ENCODE peak calls at places on chromosome 18, in five cellular contexts. J is small intestine, Y is A549, I is Karpas-422, V is colonic mucosa. T is an unnamed sample.

GRCh38 chr18:57209697-57210096 is 62.8 kb downstream of the BOD1L2 start:
- DNase-seq in J (peak), Y (no peak), I (no peak), V (no peak), T (no peak)

GRCh38 chr18:41128126-41128525 is 826.9 kb upstream of the PIK3C3 start:
- DNase-seq in J (no peak), Y (no peak), I (no peak), V (no peak), T (no peak)

GRCh38 chr18:22223263-22223960 is 54.0 kb downstream of the GATA6 start:
- DNase-seq in J (peak), Y (peak), I (no peak), V (peak), T (peak)

GRCh38 chr18:37481058-37481457 is 84.5 kb downstream of the CELF4 start:
- DNase-seq in J (no peak), Y (no peak), I (no peak), V (no peak), T (no peak)

GRCh38 chr18:80243204-80243603 is 4.1 kb downstream of the PARD6G start:
- DNase-seq in J (no peak), Y (no peak), I (no peak), V (no peak), T (no peak)

GRCh38 chr18:32771169-32771751 is 1.6 kb downstream of the KLHL14 start:
- DNase-seq in J (peak), Y (no peak), I (peak), V (peak), T (no peak)

GRCh38 chr18:69215151-69215550 is 185.5 kb upstream of the DOK6 start:
- DNase-seq in J (no peak), Y (no peak), I (no peak), V (no peak), T (no peak)

GRCh38 chr18:63149200-63149587 is 170.4 kb downstream of the BCL2 start:
- DNase-seq in J (no peak), Y (no peak), I (no peak), V (no peak), T (no peak)

GRCh38 chr18:39186008-39186407 is 1620.4 kb upstream of the CELF4 start:
- DNase-seq in J (no peak), Y (no peak), I (no peak), V (no peak), T (no peak)

GRCh38 chr18:41917199-41917598 is 37.8 kb upstream of the PIK3C3 start:
- DNase-seq in J (no peak), Y (no peak), I (no peak), V (no peak), T (peak)

GRCh38 chr18:78293940-78294401 is 685.6 kb upstream of the SALL3 start:
- DNase-seq in J (no peak), Y (no peak), I (no peak), V (no peak), T (no peak)

GRCh38 chr18:10682368-10682714 is 156.5 kb downstream of the NAPG start:
- DNase-seq in J (no peak), Y (peak), I (no peak), V (no peak), T (no peak)

GRCh38 chr18:6521804-6522418 is 107.2 kb upstream of the L3MBTL4 start:
- DNase-seq in J (peak), Y (peak), I (peak), V (peak), T (no peak)

GRCh38 chr18:22344908-22345670 is 72.6 kb downstream of the CTAGE1 start:
- DNase-seq in J (peak), Y (no peak), I (no peak), V (peak), T (no peak)

GRCh38 chr18:49813071-49813320 is 337 bp downstream of the ACAA2 start:
- DNase-seq in J (peak), Y (peak), I (no peak), V (peak), T (no peak)

GRCh38 chr18:12703714-12704113 is 872 bp downstream of the PSMG2 start:
- DNase-seq in J (no peak), Y (peak), I (peak), V (no peak), T (peak)

GRCh38 chr18:37322497-37323035 is 243.0 kb downstream of the CELF4 start:
- DNase-seq in J (no peak), Y (peak), I (peak), V (peak), T (no peak)

GRCh38 chr18:10398571-10398970 is 55.9 kb upstream of the APCDD1 start:
- DNase-seq in J (no peak), Y (no peak), I (no peak), V (no peak), T (no peak)

GRCh38 chr18:58536534-58537271 is 92.2 kb downstream of the ALPK2 start:
- DNase-seq in J (no peak), Y (no peak), I (peak), V (no peak), T (no peak)

GRCh38 chr18:9987355-9987754 is 73.5 kb downstream of the VAPA start:
- DNase-seq in J (no peak), Y (no peak), I (no peak), V (no peak), T (no peak)

GRCh38 chr18:61984293-61984692 is 91.5 kb upstream of the RNF152 start:
- DNase-seq in J (no peak), Y (no peak), I (no peak), V (no peak), T (no peak)

GRCh38 chr18:8706981-8707940 is 1.9 kb downstream of the MTCL1 start:
- DNase-seq in J (peak), Y (peak), I (peak), V (no peak), T (no peak)

GRCh38 chr18:64799378-64799777 is 650.5 kb upstream of the LINC00305 start:
- DNase-seq in J (no peak), Y (no peak), I (no peak), V (no peak), T (no peak)

GRCh38 chr18:6396276-6396675 is 18.4 kb downstream of the L3MBTL4 start:
- DNase-seq in J (no peak), Y (no peak), I (no peak), V (no peak), T (no peak)

GRCh38 chr18:41025666-41026065 is 929.4 kb upstream of the PIK3C3 start:
- DNase-seq in J (no peak), Y (no peak), I (peak), V (no peak), T (no peak)

GRCh38 chr18:3216987-3217386 is 2.8 kb downstream of the MYOM1 start:
- DNase-seq in J (peak), Y (no peak), I (no peak), V (no peak), T (no peak)
- H3K4me3 ChIP-seq in J (no peak), Y (no peak), I (no peak), V (no peak), T (no peak)

GRCh38 chr18:60235164-60235563 is 137.4 kb downstream of the MC4R start:
- DNase-seq in J (no peak), Y (no peak), I (no peak), V (no peak), T (no peak)
- H3K4me3 ChIP-seq in J (no peak), Y (no peak), I (no peak), V (no peak), T (no peak)

DNA sequence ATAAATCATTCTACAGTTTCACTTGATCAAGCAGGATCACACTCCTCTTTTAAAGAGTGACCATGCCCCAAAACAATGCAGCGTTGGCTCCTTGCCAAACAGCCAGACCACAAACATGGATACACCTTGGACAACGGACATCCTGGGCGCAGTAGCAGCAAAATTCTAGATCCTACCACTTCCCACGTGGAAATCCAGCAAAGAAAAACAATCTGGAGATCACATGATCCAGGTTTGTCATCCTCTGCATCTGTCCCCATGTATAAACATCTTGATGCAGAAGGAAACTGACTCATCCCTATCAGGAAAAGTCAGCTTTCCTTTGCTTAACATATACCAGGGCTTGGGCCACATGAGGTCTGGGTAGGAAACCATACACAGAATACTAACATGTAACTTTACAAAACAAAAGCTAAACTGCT is 53.1 kb downstream of the ZNF521 start:
- DNase-seq in J (no peak), Y (no peak), I (no peak), V (no peak), T (peak)
- H3K4me3 ChIP-seq in J (no peak), Y (no peak), I (no peak), V (no peak), T (no peak)

DNA sequence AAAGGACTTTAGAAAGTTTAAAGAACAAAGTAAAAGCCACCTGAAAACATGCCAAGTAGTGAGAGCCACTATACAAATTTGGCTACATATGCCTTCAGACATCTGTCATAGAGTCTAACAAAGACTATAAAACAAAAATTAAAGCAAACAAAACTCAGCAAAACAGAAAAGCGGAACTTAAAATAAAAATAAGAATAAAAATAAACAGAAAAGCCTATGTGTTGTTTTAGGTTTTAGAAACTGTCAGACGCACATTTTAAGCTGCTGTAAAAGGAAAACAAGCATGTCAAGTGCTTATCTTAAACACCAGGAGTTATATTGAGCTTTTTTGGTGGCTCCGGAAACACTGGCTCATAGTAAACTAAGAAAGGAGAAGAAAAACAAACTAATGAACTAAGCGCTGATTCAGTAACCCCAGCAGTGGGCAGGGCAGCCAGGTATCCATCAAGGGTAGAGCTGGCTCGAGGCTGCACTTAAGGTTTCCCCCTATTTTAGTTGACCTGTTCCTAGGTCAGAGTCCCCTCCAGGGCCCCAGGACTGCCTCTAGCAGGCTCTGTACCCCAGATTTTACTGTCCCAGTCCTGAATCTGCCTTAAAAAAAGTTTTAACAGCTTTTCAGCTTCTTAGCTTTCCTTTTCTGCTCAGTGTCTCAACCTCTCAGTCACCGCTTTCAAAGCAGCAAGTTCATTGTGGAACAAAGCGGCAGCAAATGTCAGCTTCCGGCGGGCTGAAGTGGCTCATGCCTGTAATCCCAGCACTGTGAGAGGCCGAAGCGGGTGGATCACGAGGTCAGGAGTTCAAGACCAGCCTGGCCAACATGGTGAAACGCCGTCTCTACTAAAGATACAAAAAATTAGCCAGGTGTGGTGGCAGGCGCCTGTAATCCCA is 15.3 kb upstream of the RMC1 start:
- DNase-seq in J (no peak), Y (no peak), I (no peak), V (peak), T (no peak)
- H3K4me3 ChIP-seq in J (no peak), Y (no peak), I (no peak), V (peak), T (no peak)

DNA sequence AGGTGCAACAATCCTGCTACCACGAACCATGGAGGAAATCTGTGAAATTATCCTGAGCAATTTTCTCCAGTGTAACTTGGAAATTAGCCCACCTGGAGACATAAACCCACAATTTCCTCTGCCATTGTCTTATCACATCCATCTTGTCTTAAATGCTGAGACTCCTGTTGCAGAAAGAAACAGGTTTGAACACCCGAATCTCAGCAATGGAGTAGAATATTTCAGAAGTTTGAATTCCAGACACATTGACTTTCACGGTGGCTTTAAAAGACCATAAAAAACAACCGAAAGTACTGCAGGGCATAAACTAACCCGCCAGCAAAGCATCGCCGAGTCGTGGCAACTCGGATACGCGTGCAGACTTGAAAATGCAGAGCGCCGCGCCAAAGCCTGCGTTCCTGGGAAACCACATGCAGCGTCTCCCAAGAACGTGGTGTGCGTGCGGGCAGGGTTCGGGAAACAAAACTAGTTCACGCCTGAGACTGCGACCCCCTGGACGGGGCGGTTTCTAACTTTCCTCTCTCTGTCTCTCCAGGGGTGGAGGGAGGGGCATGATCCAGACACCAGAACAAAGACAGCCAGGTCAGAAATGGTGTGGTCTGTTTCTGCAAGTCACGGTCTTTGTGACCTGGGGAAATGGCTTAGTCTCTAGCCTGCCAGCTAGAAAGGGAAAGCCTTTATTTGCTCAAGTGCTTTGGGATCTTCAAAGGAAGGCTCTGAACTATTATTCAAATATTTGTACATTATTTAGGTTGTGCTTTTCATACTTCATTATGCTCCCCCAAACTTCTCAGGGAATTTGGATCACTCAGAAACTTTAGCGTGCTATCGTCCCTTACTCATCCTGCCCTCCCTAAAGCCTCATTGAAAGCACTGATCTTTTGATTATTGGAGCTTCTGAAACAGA is 26.9 kb upstream of the KCTD1 start:
- DNase-seq in J (peak), Y (peak), I (no peak), V (peak), T (peak)
- H3K4me3 ChIP-seq in J (no peak), Y (peak), I (no peak), V (peak), T (peak)

GRCh38 chr18:48161911-48162698 is 231.6 kb upstream of the SMAD2 start:
- DNase-seq in J (peak), Y (peak), I (no peak), V (peak), T (no peak)
- H3K4me3 ChIP-seq in J (no peak), Y (peak), I (no peak), V (peak), T (peak)

GRCh38 chr18:77222464-77222863 is 27.2 kb upstream of the GALR1 start:
- DNase-seq in J (peak), Y (no peak), I (no peak), V (no peak), T (no peak)

GRCh38 chr18:77223221-77223639 is 26.4 kb upstream of the GALR1 start:
- DNase-seq in J (no peak), Y (no peak), I (no peak), V (no peak), T (no peak)

GRCh38 chr18:77223653-77224052 is 26.0 kb upstream of the GALR1 start:
- DNase-seq in J (no peak), Y (no peak), I (no peak), V (no peak), T (no peak)

GRCh38 chr18:77218642-77219041 is 31.0 kb upstream of the GALR1 start:
- DNase-seq in J (no peak), Y (no peak), I (no peak), V (no peak), T (no peak)

GRCh38 chr18:77220726-77221125 is 28.9 kb upstream of the GALR1 start:
- DNase-seq in J (no peak), Y (no peak), I (no peak), V (no peak), T (no peak)
- H3K4me3 ChIP-seq in J (no peak), Y (no peak), I (no peak), V (no peak), T (no peak)

GRCh38 chr18:75131455-75132000 is 77.4 kb downstream of the PTGR3 start:
- DNase-seq in J (no peak), Y (no peak), I (no peak), V (peak), T (no peak)

GRCh38 chr18:75129717-75130477 is 79.0 kb downstream of the PTGR3 start:
- DNase-seq in J (no peak), Y (no peak), I (no peak), V (peak), T (no peak)

GRCh38 chr18:75128911-75129716 is 79.8 kb downstream of the PTGR3 start:
- DNase-seq in J (no peak), Y (no peak), I (no peak), V (peak), T (no peak)

GRCh38 chr18:75132068-75132467 is 76.9 kb downstream of the PTGR3 start:
- DNase-seq in J (no peak), Y (no peak), I (no peak), V (no peak), T (no peak)

DNA sequence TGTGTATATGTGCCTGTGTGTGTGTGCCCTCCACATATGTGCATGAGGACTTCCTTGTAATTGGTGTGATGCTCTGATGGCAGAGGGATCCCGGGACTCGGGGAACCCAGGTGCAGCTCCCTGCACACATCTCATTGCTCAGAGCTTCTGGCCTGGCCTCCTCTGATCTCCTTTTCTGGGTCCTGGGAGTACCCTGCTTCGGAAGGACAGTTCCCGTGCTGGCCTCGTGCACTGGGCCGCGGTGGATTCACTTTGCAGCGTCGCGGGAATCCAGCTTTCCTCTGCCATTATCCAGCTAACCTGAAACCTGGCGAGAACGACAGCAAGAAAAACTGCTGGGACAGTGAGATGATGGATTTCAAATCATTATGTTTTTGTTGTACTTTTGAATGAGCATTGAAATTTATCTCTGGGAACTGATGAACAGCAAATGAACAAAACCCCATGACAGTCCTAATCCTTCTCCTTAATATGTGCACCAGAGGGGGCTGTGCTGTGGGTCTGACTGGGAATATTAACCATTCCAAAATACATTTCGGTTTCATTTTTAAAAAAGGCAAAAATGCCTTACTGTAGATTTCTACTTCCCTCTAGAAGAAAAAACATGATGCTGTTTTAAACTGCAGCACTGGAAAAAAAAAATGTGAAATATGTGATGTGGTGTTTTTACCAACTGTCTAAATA is 78.2 kb downstream of the PTGR3 start:
- DNase-seq in J (no peak), Y (no peak), I (no peak), V (peak), T (no peak)
- H3K4me3 ChIP-seq in J (no peak), Y (no peak), I (no peak), V (no peak), T (peak)

GRCh38 chr18:71011389-71011788 is 722.5 kb downstream of the SOCS6 start:
- DNase-seq in J (no peak), Y (no peak), I (no peak), V (no peak), T (no peak)
- H3K4me3 ChIP-seq in J (no peak), Y (no peak), I (no peak), V (no peak), T (no peak)

GRCh38 chr18:74745658-74746403 is 148.2 kb downstream of the ZNF407 start:
- DNase-seq in J (peak), Y (peak), I (no peak), V (no peak), T (no peak)
- H3K4me3 ChIP-seq in J (no peak), Y (no peak), I (no peak), V (no peak), T (no peak)